ENCODE peak calls at places on chromosomes 1 and 21, in four cellular contexts. L, I, E and K are unnamed samples.

GRCh38 chr1:56484695-56485094 is 94.7 kb downstream of the PLPP3 start:
- DNase-seq in L (no peak), I (no peak), E (no peak), K (no peak)

GRCh38 chr1:171250263-171250662 is 2.0 kb downstream of the FMO1 start:
- DNase-seq in L (no peak), I (no peak), E (no peak), K (no peak)

GRCh38 chr1:110502402-110502801 is 16.6 kb downstream of the KCNA10 start:
- DNase-seq in L (no peak), I (no peak), E (no peak), K (no peak)

GRCh38 chr1:68175621-68176398 is 56.5 kb downstream of the WLS start:
- DNase-seq in L (no peak), I (no peak), E (peak), K (no peak)

GRCh38 chr1:87134625-87135024 is 194.1 kb upstream of the LMO4 start:
- DNase-seq in L (no peak), I (no peak), E (no peak), K (no peak)

GRCh38 chr1:23126801-23127200 is 41.9 kb downstream of the LUZP1 start:
- DNase-seq in L (no peak), I (no peak), E (peak), K (no peak)

GRCh38 chr1:153577624-153578051 is 12.0 kb upstream of the S100A2 start:
- DNase-seq in L (no peak), I (no peak), E (no peak), K (no peak)

GRCh38 chr1:104852151-104852550 is 1102.5 kb downstream of the AMY1C start:
- DNase-seq in L (no peak), I (no peak), E (no peak), K (no peak)

GRCh38 chr1:36555041-36555440 is 72.3 kb upstream of the CSF3R start:
- DNase-seq in L (no peak), I (no peak), E (no peak), K (no peak)

GRCh38 chr1:180098242-180098995 is 56.2 kb upstream of the QSOX1 start:
- DNase-seq in L (no peak), I (no peak), E (peak), K (no peak)

GRCh38 chr1:94060720-94061119 is 60.2 kb downstream of the ABCA4 start:
- DNase-seq in L (no peak), I (no peak), E (no peak), K (no peak)

GRCh38 chr1:94056996-94057395 is 64.0 kb downstream of the ABCA4 start:
- DNase-seq in L (no peak), I (no peak), E (no peak), K (no peak)

GRCh38 chr1:94056171-94056570 is 64.8 kb downstream of the ABCA4 start:
- DNase-seq in L (no peak), I (no peak), E (no peak), K (no peak)

GRCh38 chr1:94061513-94062443 is 59.2 kb downstream of the ABCA4 start:
- DNase-seq in L (peak), I (no peak), E (peak), K (peak)

DNA sequence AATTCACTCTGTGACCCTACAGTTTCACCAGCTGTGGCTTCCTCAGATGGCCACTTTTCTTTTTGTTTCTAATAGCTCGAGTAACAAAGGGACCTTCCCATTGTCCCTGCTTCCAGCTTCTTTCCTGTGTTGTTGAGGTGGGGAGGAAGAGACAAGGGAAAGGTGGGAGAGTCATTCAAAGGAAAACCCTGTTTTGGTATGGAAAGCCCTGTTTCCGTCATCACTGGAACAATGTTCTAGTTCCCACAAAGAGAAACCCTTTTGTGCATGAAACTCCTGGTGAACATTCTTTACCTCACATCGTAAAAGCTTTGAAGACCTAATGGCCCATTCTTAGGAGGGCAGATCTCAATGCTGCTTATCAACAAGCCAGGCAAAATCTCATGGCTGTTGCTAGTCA is 62.2 kb downstream of the ABCA4 start:
- DNase-seq in L (no peak), I (no peak), E (no peak), K (no peak)
- H3K4me3 ChIP-seq in L (no peak), I (no peak), E (no peak), K (no peak)

DNA sequence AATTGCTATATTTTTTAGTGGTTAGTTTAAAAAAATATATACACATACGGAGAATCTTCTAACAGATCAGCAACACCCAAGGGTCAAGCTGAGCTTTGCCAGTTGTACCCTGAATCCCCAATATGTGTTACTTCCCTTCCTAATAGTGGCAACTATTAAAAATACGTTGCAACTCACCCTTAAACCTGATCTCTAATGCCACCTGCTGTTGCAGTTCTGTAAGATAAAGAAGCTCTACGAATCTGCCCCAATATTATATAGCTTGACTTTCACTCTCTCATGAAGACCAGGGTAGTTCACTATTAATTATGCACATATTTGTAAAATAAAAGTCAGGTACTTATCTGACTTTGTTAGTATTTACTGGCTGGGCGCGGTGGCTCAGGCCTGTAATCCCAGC is 58.4 kb downstream of the ASH1L start:
- DNase-seq in L (peak), I (no peak), E (peak), K (peak)
- TF ChIP-seq CTCF in L (peak), I (peak), E (peak), K (peak)

DNA sequence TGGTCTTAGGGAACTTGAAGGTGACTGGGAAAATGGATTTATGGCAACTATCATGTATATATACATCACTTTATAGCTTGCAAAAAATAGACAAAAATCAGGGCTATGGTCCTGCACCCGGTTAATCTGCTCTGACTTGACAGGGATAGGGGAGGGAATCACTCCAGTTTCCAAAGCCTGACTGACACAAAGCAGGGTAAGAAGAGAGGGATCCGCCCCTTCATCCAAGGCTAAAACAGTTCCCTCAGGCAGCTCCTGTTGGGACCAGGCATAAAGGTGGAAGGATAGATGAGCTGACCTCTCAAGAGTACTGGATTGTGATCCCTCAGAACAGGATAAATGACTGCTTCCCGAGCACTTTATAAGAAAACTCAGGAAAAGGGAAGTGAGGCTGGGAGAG is 1.4 kb downstream of the PBXIP1 start:
- DNase-seq in L (no peak), I (no peak), E (no peak), K (no peak)
- H3K4me3 ChIP-seq in L (no peak), I (no peak), E (peak), K (peak)

GRCh38 chr1:79714664-79715063 is 708.1 kb upstream of the ADGRL4 start:
- DNase-seq in L (no peak), I (no peak), E (no peak), K (no peak)
- TF ChIP-seq CTCF in L (no peak), I (no peak), E (no peak), K (no peak)

GRCh38 chr1:31575373-31576140 is 758 bp upstream of the TINAGL1 start:
- DNase-seq in L (no peak), I (no peak), E (no peak), K (no peak)
- H3K4me3 ChIP-seq in L (no peak), I (no peak), E (no peak), K (no peak)

GRCh38 chr1:5765997-5766913 is 226.0 kb downstream of the NPHP4 start:
- DNase-seq in L (no peak), I (no peak), E (no peak), K (no peak)

GRCh38 chr1:5769760-5770159 is 222.5 kb downstream of the NPHP4 start:
- DNase-seq in L (no peak), I (no peak), E (no peak), K (no peak)

GRCh38 chr1:5765465-5765864 is 226.8 kb downstream of the NPHP4 start:
- DNase-seq in L (no peak), I (no peak), E (no peak), K (no peak)

GRCh38 chr1:5769146-5769545 is 223.1 kb downstream of the NPHP4 start:
- DNase-seq in L (no peak), I (no peak), E (no peak), K (no peak)

GRCh38 chr1:5768014-5768413 is 224.2 kb downstream of the NPHP4 start:
- DNase-seq in L (no peak), I (no peak), E (no peak), K (no peak)
- TF ChIP-seq CTCF in L (no peak), I (no peak), E (no peak), K (no peak)

GRCh38 chr21:27586986-27587385 is 620.1 kb upstream of the ADAMTS5 start:
- DNase-seq in L (no peak), I (no peak), E (no peak), K (no peak)
- H3K4me3 ChIP-seq in L (no peak), I (no peak), E (peak), K (no peak)